ENCODE peak calls at places on chromosome 14, in seven cellular contexts. J is GM06990, M is OCI-LY7, R is AG09309, H is Caco-2, C is GM23338, U is HepG2. S is an unnamed sample.

GRCh38 chr14:93044116-93044515 is 71.6 kb downstream of the ITPK1 start:
- DNase-seq in R (no peak), J (no peak), C (no peak), U (no peak), H (peak), M (no peak), S (no peak)

GRCh38 chr14:94332063-94332583 is 9.0 kb upstream of the SERPINA6 start:
- DNase-seq in C (no peak), U (no peak), H (no peak), J (no peak), R (no peak), M (no peak), S (no peak)

GRCh38 chr14:100048786-100049185 is 16.4 kb upstream of the EVL start:
- DNase-seq in M (no peak), H (no peak), U (no peak), J (no peak), R (no peak), C (no peak), S (no peak)

GRCh38 chr14:63654346-63654745 is 12.7 kb upstream of the WDR89 start:
- DNase-seq in R (peak), M (no peak), J (no peak), C (no peak), U (no peak), H (no peak), S (no peak)

GRCh38 chr14:63764103-63764502 is 36.2 kb upstream of the SGPP1 start:
- DNase-seq in J (no peak), R (no peak), M (no peak), C (no peak), U (peak), H (no peak), S (no peak)

GRCh38 chr14:82388488-82388887 is 854.8 kb upstream of the SEL1L start:
- DNase-seq in C (no peak), M (no peak), H (no peak), R (no peak), U (no peak), J (no peak), S (no peak)

GRCh38 chr14:53389207-53389606 is 236.1 kb upstream of the DDHD1 start:
- DNase-seq in R (no peak), H (no peak), J (no peak), M (no peak), C (no peak), U (no peak), S (no peak)

GRCh38 chr14:77554816-77555599 is 56.4 kb upstream of the ISM2 start:
- DNase-seq in H (no peak), J (no peak), M (no peak), U (no peak), R (no peak), C (no peak), S (no peak)

GRCh38 chr14:20627337-20628032 is 14.0 kb downstream of the OR6S1 start:
- DNase-seq in H (no peak), U (no peak), M (no peak), C (no peak), R (no peak), J (no peak), S (no peak)

GRCh38 chr14:70514168-70515069 is 20.4 kb downstream of the ADAM20 start:
- DNase-seq in C (no peak), H (no peak), U (no peak), R (no peak), J (no peak), M (no peak), S (no peak)

GRCh38 chr14:58987601-58988000 is 200.9 kb upstream of the DAAM1 start:
- DNase-seq in R (no peak), C (no peak), H (no peak), J (no peak), M (no peak), U (no peak), S (no peak)

GRCh38 chr14:74414380-74414779 is 11.6 kb downstream of the SYNDIG1L start:
- DNase-seq in R (no peak), C (peak), U (no peak), H (no peak), J (no peak), M (no peak), S (no peak)

GRCh38 chr14:41922014-41922413 is 315.3 kb downstream of the LRFN5 start:
- DNase-seq in J (no peak), U (no peak), M (no peak), R (no peak), H (no peak), C (no peak), S (no peak)

DNA sequence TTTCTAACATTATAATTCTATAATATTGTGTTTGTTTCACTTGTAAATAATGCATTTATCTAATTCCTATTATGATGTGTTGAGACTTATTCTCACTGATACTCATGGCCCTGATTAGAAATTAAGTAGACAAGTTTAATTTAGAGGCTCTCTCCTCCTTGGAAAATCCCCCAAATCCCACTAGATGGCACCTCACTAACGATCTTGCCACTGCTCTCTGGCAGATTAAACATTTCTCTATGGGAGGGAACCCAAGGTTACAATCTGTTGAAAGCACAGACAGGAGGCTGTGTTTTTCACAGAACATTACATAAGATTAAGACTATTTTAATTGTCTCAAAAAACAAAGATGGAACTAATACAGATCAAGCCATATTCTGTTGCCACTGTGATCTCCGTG is 318.7 kb downstream of the LRFN5 start:
- DNase-seq in J (no peak), U (peak), R (no peak), H (no peak), C (peak), M (no peak), S (no peak)
- TF ChIP-seq CTCF in J (no peak), U (peak), R (peak), H (no peak), C (peak), M (peak), S (no peak)

GRCh38 chr14:25944020-25944419 is 653.8 kb downstream of the NOVA1 start:
- DNase-seq in J (no peak), M (no peak), U (no peak), C (no peak), H (no peak), R (no peak), S (no peak)
- TF ChIP-seq CTCF in J (no peak), M (no peak), U (no peak), C (no peak), H (no peak), R (no peak), S (no peak)

GRCh38 chr14:105178868-105179140 is 2.3 kb downstream of the NUDT14 start:
- DNase-seq in M (no peak), R (no peak), C (no peak), H (no peak), J (no peak), U (no peak), S (no peak)

GRCh38 chr14:105182296-105183020 is 1.3 kb upstream of the NUDT14 start:
- DNase-seq in M (no peak), J (no peak), C (no peak), H (no peak), R (no peak), U (no peak), S (no peak)

GRCh38 chr14:105181542-105182295 is 607 bp upstream of the NUDT14 start:
- DNase-seq in H (no peak), M (no peak), C (no peak), R (no peak), U (no peak), J (no peak), S (no peak)

GRCh38 chr14:105179191-105179590 is 1.9 kb downstream of the NUDT14 start:
- DNase-seq in M (no peak), R (no peak), H (no peak), J (no peak), U (no peak), C (no peak), S (no peak)

GRCh38 chr14:105180598-105181528 is at the start of gene NUDT14:
- DNase-seq in U (no peak), M (peak), R (no peak), C (peak), H (peak), J (peak), S (peak)
- TF ChIP-seq CTCF in U (no peak), M (no peak), R (no peak), C (no peak), H (no peak), J (no peak), S (no peak)

GRCh38 chr14:50860478-50861086 is 11.3 kb upstream of the ABHD12B start:
- DNase-seq in H (peak), U (peak), C (peak), R (peak), J (peak), M (peak), S (peak)
- TF ChIP-seq CTCF in H (peak), U (peak), C (peak), R (peak), J (peak), M (peak), S (peak)

GRCh38 chr14:104550849-104551728 is 28.5 kb upstream of the C14orf180 start:
- DNase-seq in H (peak), J (no peak), R (no peak), M (no peak), U (no peak), C (no peak), S (no peak)
- TF ChIP-seq CTCF in H (peak), J (no peak), R (no peak), M (no peak), U (no peak), C (no peak), S (no peak)

GRCh38 chr14:32898876-32899275 is 39.8 kb upstream of the NPAS3 start:
- DNase-seq in U (no peak), R (no peak), J (no peak), C (no peak), H (no peak), M (no peak), S (no peak)
- TF ChIP-seq CTCF in U (no peak), R (no peak), J (no peak), C (no peak), H (no peak), M (no peak), S (no peak)

DNA sequence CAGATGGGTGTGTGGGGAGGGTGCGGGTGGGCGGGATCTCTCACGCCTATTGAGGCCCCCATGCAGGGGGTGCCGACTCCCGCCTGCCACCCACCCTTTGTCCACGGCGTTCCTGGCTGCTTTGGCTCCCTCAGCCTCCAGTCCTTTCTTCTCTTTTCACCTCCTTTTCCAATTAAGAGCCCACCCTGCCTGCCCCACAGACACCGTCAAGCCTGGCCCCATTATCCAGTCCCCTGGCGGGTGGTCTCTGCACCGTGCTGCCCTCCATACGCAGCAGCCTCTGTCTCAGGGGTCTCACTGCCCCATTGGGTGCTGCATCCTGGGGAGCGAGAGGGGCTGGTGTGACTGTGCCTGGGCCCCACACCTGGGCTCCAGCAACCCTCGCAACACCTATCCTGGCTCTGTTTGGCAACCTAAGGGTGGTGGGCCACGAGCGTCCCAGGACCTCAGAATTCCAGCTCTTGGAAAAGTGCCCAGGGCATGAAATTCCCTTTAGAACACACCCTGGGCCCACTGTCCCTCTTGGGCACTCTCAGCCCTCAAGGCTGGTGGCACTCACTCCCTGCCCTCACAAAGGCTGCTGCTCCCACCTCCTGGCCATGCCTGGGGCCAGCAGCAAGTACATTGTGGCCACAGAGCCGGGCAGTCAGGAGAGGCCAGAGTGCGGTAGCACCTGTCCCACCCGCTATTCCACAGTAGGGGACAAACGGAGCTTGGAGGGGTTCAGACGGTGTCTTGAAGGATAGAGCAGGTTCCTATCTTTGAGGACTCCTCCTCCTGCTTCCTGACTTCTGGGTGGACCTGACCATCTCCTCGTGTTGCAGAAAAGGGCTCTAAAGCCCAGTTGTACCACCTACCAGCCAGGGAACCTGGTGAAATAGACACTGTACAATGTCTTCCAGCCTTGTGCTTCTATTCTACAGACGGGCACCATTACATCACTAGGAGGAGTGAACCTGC is 114.1 kb downstream of the KIF26A start:
- DNase-seq in H (no peak), C (no peak), R (no peak), J (no peak), U (no peak), M (no peak), S (no peak)
- TF ChIP-seq CTCF in H (no peak), C (no peak), R (no peak), J (no peak), U (peak), M (no peak), S (no peak)